ENCODE peak calls at places on chromosomes 12 and 14, in six cellular contexts. Z, F, U, H, L and T are unnamed samples.

GRCh38 chr12:105352940-105353635 is 22.6 kb downstream of the C12orf75 start:
- DNase-seq in Z (peak; percentile 19), F (no peak), U (no peak), H (no peak), L (no peak), T (no peak)

GRCh38 chr14:41609704-41610183 is 3.1 kb downstream of the LRFN5 start:
- DNase-seq in Z (no peak), F (no peak), U (no peak), H (peak; percentile 45), L (no peak), T (no peak)

GRCh38 chr14:61322799-61323290 is 1.5 kb downstream of the PRKCH start:
- DNase-seq in Z (no peak), F (peak; percentile 28), U (no peak), H (no peak), L (no peak), T (peak; percentile 28)

GRCh38 chr12:122473543-122474323 is 27.0 kb downstream of the ZCCHC8 start:
- DNase-seq in Z (peak; percentile 24), F (no peak), U (no peak), H (peak; percentile 24), L (no peak), T (no peak)

GRCh38 chr12:107468182-107468581 is 217.4 kb upstream of the PWP1 start:
- DNase-seq in Z (no peak), F (no peak), U (no peak), H (no peak), L (no peak), T (no peak)

GRCh38 chr14:73238262-73238852 is 1.1 kb downstream of the PAPLN start:
- DNase-seq in Z (peak; percentile 79), F (no peak), U (no peak), H (peak; percentile 68), L (no peak), T (no peak)

GRCh38 chr12:4221157-4221556 is 52.4 kb upstream of the CCND2 start:
- DNase-seq in Z (no peak), F (no peak), U (no peak), H (no peak), L (no peak), T (no peak)

GRCh38 chr12:53567961-53568360 is 58.2 kb downstream of the ATF7 start:
- DNase-seq in Z (no peak), F (no peak), U (no peak), H (no peak), L (no peak), T (no peak)

GRCh38 chr12:109736552-109737108 is 23.0 kb downstream of the FAM222A start:
- DNase-seq in Z (peak; percentile 71), F (no peak), U (no peak), H (peak; percentile 77), L (no peak), T (no peak)